ENCODE peak calls at places on chromosomes 1 and 21, in four cellular contexts. J is A549, Y is IMR-90, Z is GM12878. I is an unnamed sample. For H3K9me3, the result is how much of the 10 kb centered on the place peaks cover.

GRCh38 chr1:1187938-1188337 is 14.3 kb downstream of the TTLL10 start:
- DNase-seq in Y (peak), J (no peak), Z (no peak), I (no peak)

GRCh38 chr1:230600111-230601000 is 41.9 kb upstream of the COG2 start:
- DNase-seq in J (no peak), Y (no peak), Z (no peak), I (no peak)

GRCh38 chr1:206419250-206419649 is 51.0 kb upstream of the IKBKE start:
- DNase-seq in Y (no peak), J (no peak), Z (no peak), I (no peak)

GRCh38 chr1:218642033-218642954 is 297.2 kb downstream of the TGFB2 start:
- DNase-seq in J (no peak), Z (no peak), Y (peak), I (no peak)

GRCh38 chr1:70891444-70891843 is 156.2 kb downstream of the PTGER3 start:
- DNase-seq in Y (no peak), J (no peak), Z (no peak), I (no peak)

GRCh38 chr1:222382171-222382570 is 165.7 kb downstream of the HHIPL2 start:
- DNase-seq in J (no peak), Z (no peak), Y (no peak), I (no peak)

GRCh38 chr1:111747282-111747734 is 8.1 kb upstream of the INKA2 start:
- DNase-seq in J (peak), Y (peak), Z (no peak), I (peak)

GRCh38 chr1:181504294-181505115 is 21.2 kb downstream of the CACNA1E start:
- DNase-seq in Y (peak), J (peak), Z (peak), I (no peak)

GRCh38 chr1:109689844-109690405 is 2.3 kb downstream of the GSTM1 start:
- DNase-seq in Z (no peak), J (no peak), Y (no peak), I (no peak)

GRCh38 chr1:231196728-231197127 is 34.9 kb downstream of the TRIM67 start:
- DNase-seq in J (no peak), Y (no peak), Z (no peak), I (no peak)

GRCh38 chr1:94999456-95000131 is 72.7 kb upstream of the CNN3 start:
- DNase-seq in Y (no peak), J (no peak), Z (no peak), I (no peak)

GRCh38 chr1:18957136-18957521 is 653 bp upstream of the IFFO2 start:
- DNase-seq in Y (no peak), J (no peak), Z (no peak), I (no peak)

GRCh38 chr1:234871710-234872262 is 256.9 kb downstream of the TOMM20 start:
- DNase-seq in Z (no peak), Y (peak), J (no peak), I (no peak)

GRCh38 chr1:36008546-36009197 is 75.2 kb upstream of the TEKT2 start:
- DNase-seq in Z (no peak), Y (peak), J (peak), I (peak)

GRCh38 chr1:237509748-237510147 is 381.0 kb downstream of the ZP4 start:
- DNase-seq in Z (no peak), J (no peak), Y (no peak), I (no peak)

GRCh38 chr1:7885513-7886298 is 32.8 kb upstream of the UTS2 start:
- DNase-seq in Z (no peak), Y (no peak), J (peak), I (no peak)

GRCh38 chr1:39528082-39528481 is 36.6 kb downstream of the BMP8A start:
- DNase-seq in Y (no peak), J (no peak), Z (no peak), I (no peak)

GRCh38 chr1:109248444-109248796 is 919 bp upstream of the CELSR2 start:
- DNase-seq in J (no peak), Y (no peak), Z (no peak), I (no peak)

GRCh38 chr21:45250914-45251634 is 36.6 kb downstream of the POFUT2 start:
- DNase-seq in J (no peak), Z (no peak), Y (no peak), I (no peak)

GRCh38 chr1:234970731-234971476 is 157.7 kb downstream of the TOMM20 start:
- DNase-seq in J (no peak), Y (peak), Z (no peak), I (peak)

GRCh38 chr1:108512239-108513071 is 47.4 kb upstream of the EEIG2 start:
- DNase-seq in Y (peak), J (peak), Z (no peak), I (peak)

GRCh38 chr21:46618738-46619369 is 14.0 kb upstream of the S100B start:
- DNase-seq in Z (no peak), Y (peak), J (no peak), I (no peak)

GRCh38 chr1:206002833-206003532 is at the start of gene RAB7B:
- DNase-seq in J (no peak), Y (peak), Z (no peak), I (no peak)

GRCh38 chr1:159889821-159890252 is 10.1 kb downstream of the CFAP45 start:
- DNase-seq in Y (peak), J (peak), Z (peak), I (peak)

GRCh38 chr1:112818990-112819689 is 104.0 kb upstream of the PPM1J start:
- DNase-seq in Y (peak), Z (no peak), J (no peak), I (peak)

GRCh38 chr1:65260851-65261473 is 48.4 kb upstream of the DNAJC6 start:
- DNase-seq in Y (peak), J (peak), Z (no peak), I (no peak)

GRCh38 chr1:185376840-185377635 is 60.0 kb upstream of the IVNS1ABP start:
- DNase-seq in Y (peak), J (peak), Z (no peak), I (no peak)

GRCh38 chr21:45073301-45074047 is 906 bp upstream of the ADARB1 start:
- DNase-seq in Y (peak), J (peak), Z (no peak), I (peak)

GRCh38 chr1:12034381-12034801 is 15.1 kb downstream of the MIIP start:
- DNase-seq in Y (peak), J (no peak), Z (no peak), I (no peak)

GRCh38 chr1:195097316-195097715 is 1510.9 kb downstream of the KCNT2 start:
- DNase-seq in Y (no peak), Z (no peak), J (no peak), I (no peak)

GRCh38 chr1:243587823-243588560 is 262.1 kb downstream of the AKT3 start:
- DNase-seq in J (no peak), Y (no peak), Z (peak), I (no peak)

GRCh38 chr1:27527857-27528700 is 38.1 kb upstream of the WASF2 start:
- DNase-seq in J (no peak), Z (no peak), Y (no peak), I (peak)

GRCh38 chr21:38438476-38438893 is 59.8 kb downstream of the ERG start:
- DNase-seq in Y (peak), J (peak), Z (no peak), I (peak)

DNA sequence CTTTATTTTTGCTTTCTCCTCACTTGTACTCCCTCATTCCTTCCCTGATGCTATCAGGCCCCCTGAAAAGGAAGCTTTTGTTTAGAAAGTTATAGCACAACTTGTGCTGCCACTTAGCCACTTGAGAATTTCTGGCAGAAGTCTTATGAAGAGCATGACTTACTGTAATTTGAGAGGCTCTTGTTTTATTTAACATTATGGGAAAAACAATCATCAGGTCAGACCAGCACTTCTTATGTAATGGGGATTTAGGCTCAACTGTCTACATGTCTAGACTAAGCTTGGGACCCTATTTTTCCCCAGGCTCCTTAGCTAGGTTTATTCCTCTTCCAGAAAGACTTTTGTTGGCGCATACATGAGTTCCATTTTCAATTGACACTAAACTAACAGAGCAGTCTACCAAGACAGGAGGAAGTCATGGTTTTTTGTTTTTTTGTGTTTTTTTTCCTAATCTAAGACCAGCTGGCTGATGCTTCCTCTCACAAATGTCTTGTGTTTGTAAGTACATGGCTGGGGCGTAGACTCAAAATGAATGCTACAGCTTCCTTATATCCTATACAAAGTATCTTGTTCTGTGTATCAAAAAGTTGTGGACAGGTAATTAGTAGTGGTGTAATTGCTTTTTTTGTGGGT is 31.5 kb downstream of the TNFSF4 start:
- DNase-seq in Y (peak), Z (no peak), J (no peak), I (peak)
- H3K9me3 ChIP-seq in Y (under half), Z (under half), J (under half), I (under half)

GRCh38 chr1:151372411-151372934 is at the start of gene SELENBP1:
- DNase-seq in J (peak), Y (peak), Z (no peak), I (peak)
- TF ChIP-seq POLR2A in J (peak), Y (no peak), Z (no peak), I (peak)

GRCh38 chr1:89484097-89485038 is 40.3 kb upstream of the LRRC8B start:
- DNase-seq in Y (no peak), Z (no peak), J (no peak), I (no peak)
- H3K4me2 ChIP-seq in Y (no peak), Z (no peak), J (no peak), I (no peak)

GRCh38 chr1:247769603-247770002 is 9.2 kb upstream of the OR1C1 start:
- DNase-seq in Y (no peak), J (no peak), Z (no peak), I (no peak)
- H3K9me3 ChIP-seq in Y (under half), J (under half), Z (under half), I (under half)

GRCh38 chr1:67773462-67773861 is 59.8 kb downstream of the GNG12 start:
- DNase-seq in J (no peak), Z (no peak), Y (peak), I (peak)

GRCh38 chr1:67771152-67771551 is 62.1 kb downstream of the GNG12 start:
- DNase-seq in J (peak), Y (peak), Z (no peak), I (peak)

GRCh38 chr1:67768480-67768879 is 64.8 kb downstream of the GNG12 start:
- DNase-seq in Z (no peak), Y (no peak), J (no peak), I (no peak)

GRCh38 chr1:67769633-67770256 is 63.5 kb downstream of the GNG12 start:
- DNase-seq in J (no peak), Z (no peak), Y (no peak), I (no peak)

GRCh38 chr1:67771776-67772175 is 61.5 kb downstream of the GNG12 start:
- DNase-seq in J (no peak), Z (no peak), Y (no peak), I (peak)
- TF ChIP-seq POLR2A in J (no peak), Z (no peak), Y (no peak), I (no peak)

GRCh38 chr21:39661121-39661520 is 48.4 kb downstream of the B3GALT5 start:
- DNase-seq in Y (no peak), J (no peak), Z (no peak), I (no peak)
- H3K4me2 ChIP-seq in Y (no peak), J (peak), Z (no peak), I (peak)